ENCODE peak calls at places on chromosomes 16 and 17, in six cellular contexts. V, P, A, R, Z and F are unnamed samples.
A peak's percentile ranks its signal among the peaks of the same experiment; 100 is the strongest.

GRCh38 chr17:4003501-4004421 is 39.5 kb upstream of the ATP2A3 start:
- DNase-seq in V (no peak), P (no peak), A (no peak), R (peak; percentile 23), Z (peak; percentile 49), F (no peak)

GRCh38 chr17:77685881-77686486 is 272.5 kb upstream of the TNRC6C start:
- DNase-seq in V (no peak), P (no peak), A (no peak), R (no peak), Z (no peak), F (no peak)

GRCh38 chr16:53821487-53821886 is 117.5 kb downstream of the FTO start:
- DNase-seq in V (no peak), P (no peak), A (no peak), R (no peak), Z (no peak), F (peak; percentile 42)

GRCh38 chr17:80980397-80981061 is 11.1 kb upstream of the CHMP6 start:
- DNase-seq in V (no peak), P (no peak), A (no peak), R (no peak), Z (no peak), F (peak; percentile 47)

GRCh38 chr17:66537518-66537917 is 235.1 kb downstream of the PRKCA start:
- DNase-seq in V (no peak), P (no peak), A (no peak), R (no peak), Z (no peak), F (no peak)

GRCh38 chr17:44279586-44280344 is 11.8 kb upstream of the SLC4A1 start:
- DNase-seq in V (peak; percentile 19), P (no peak), A (no peak), R (peak; percentile 81), Z (no peak), F (peak; percentile 91)

GRCh38 chr17:28130455-28130854 is 88.0 kb downstream of the NLK start:
- DNase-seq in V (no peak), P (no peak), A (no peak), R (no peak), Z (no peak), F (no peak)

GRCh38 chr16:3065069-3065741 is at the start of gene IL32:
- DNase-seq in V (no peak), P (no peak), A (peak; percentile 71), R (no peak), Z (no peak), F (peak; percentile 94)

GRCh38 chr16:50736448-50736847 is 5.4 kb upstream of the CYLD start:
- DNase-seq in V (no peak), P (no peak), A (no peak), R (no peak), Z (no peak), F (no peak)

GRCh38 chr17:1179112-1179634 is 608 bp downstream of the ABR start:
- DNase-seq in V (no peak), P (no peak), A (no peak), R (no peak), Z (peak; percentile 69), F (no peak)

GRCh38 chr17:8047769-8048110 is 8.9 kb downstream of the ALOX15B start:
- DNase-seq in V (no peak), P (no peak), A (no peak), R (no peak), Z (no peak), F (no peak)

GRCh38 chr16:68539704-68540370 is 746 bp downstream of the ZFP90 start:
- DNase-seq in V (no peak), P (no peak), A (no peak), R (no peak), Z (no peak), F (no peak)

GRCh38 chr17:28372203-28372944 is 880 bp downstream of the SARM1 start:
- DNase-seq in V (no peak), P (no peak), A (no peak), R (no peak), Z (peak; percentile 67), F (peak; percentile 30)

GRCh38 chr17:76405967-76406647 is 21.7 kb downstream of the SPHK1 start:
- DNase-seq in V (no peak), P (no peak), A (no peak), R (peak; percentile 89), Z (peak; percentile 92), F (peak; percentile 35)

GRCh38 chr16:14347706-14348105 is 276.6 kb downstream of the MRTFB start:
- DNase-seq in V (no peak), P (no peak), A (no peak), R (no peak), Z (no peak), F (no peak)

GRCh38 chr17:59634632-59635561 is 15.2 kb downstream of the CLTC start:
- DNase-seq in V (no peak), P (no peak), A (no peak), R (no peak), Z (no peak), F (no peak)

GRCh38 chr17:48944519-48945260 is at the start of gene SNF8:
- DNase-seq in V (peak; percentile 75), P (peak; percentile 80), A (peak; percentile 99), R (peak; percentile 94), Z (peak; percentile 99), F (peak; percentile 88)

GRCh38 chr17:21263351-21263750 is 10.1 kb upstream of the NATD1 start:
- DNase-seq in V (no peak), P (no peak), A (no peak), R (no peak), Z (no peak), F (peak; percentile 67)

GRCh38 chr16:29825145-29826044 is 5.1 kb downstream of the MVP start:
- DNase-seq in V (no peak), P (no peak), A (peak; percentile 78), R (peak; percentile 39), Z (no peak), F (peak; percentile 90)

GRCh38 chr16:73176577-73177013 is 128.7 kb upstream of the ZFHX3 start:
- DNase-seq in V (no peak), P (peak; percentile 48), A (peak; percentile 48), R (no peak), Z (no peak), F (peak; percentile 94)

GRCh38 chr17:83058478-83059167 is 20.8 kb upstream of the METRNL start:
- DNase-seq in V (no peak), P (no peak), A (no peak), R (no peak), Z (peak; percentile 22), F (no peak)

GRCh38 chr17:80361495-80362220 is 53.3 kb upstream of the ENDOV start:
- DNase-seq in V (no peak), P (no peak), A (peak; percentile 40), R (peak; percentile 44), Z (peak; percentile 71), F (no peak)

GRCh38 chr16:57988929-57989328 is 11.5 kb downstream of the ZNF319 start:
- DNase-seq in V (no peak), P (no peak), A (no peak), R (no peak), Z (no peak), F (no peak)

GRCh38 chr16:1385232-1385631 is 29.3 kb downstream of the UNKL start:
- DNase-seq in V (no peak), P (no peak), A (no peak), R (no peak), Z (no peak), F (no peak)

GRCh38 chr17:70577456-70577855 is 408.1 kb downstream of the KCNJ2 start:
- DNase-seq in V (no peak), P (no peak), A (no peak), R (no peak), Z (no peak), F (no peak)
- TF ChIP-seq RAD21 in V (no peak), P (no peak), A (no peak), R (no peak), Z (no peak), F (no peak)

GRCh38 chr16:83742076-83742475 is 65.7 kb upstream of the HSBP1 start:
- DNase-seq in V (no peak), P (no peak), A (no peak), R (no peak), Z (peak; percentile 16), F (no peak)
- TF ChIP-seq RAD21 in V (no peak), P (no peak), A (no peak), R (no peak), Z (no peak), F (no peak)

GRCh38 chr16:4859190-4859899 is 12.1 kb downstream of the UBN1 start:
- DNase-seq in V (no peak), P (no peak), A (no peak), R (no peak), Z (no peak), F (no peak)
- TF ChIP-seq RAD21 in V (no peak), P (no peak), A (no peak), R (no peak), Z (no peak), F (no peak)

GRCh38 chr16:77172964-77173363 is 18.0 kb upstream of the MON1B start:
- DNase-seq in V (no peak), P (no peak), A (no peak), R (no peak), Z (no peak), F (no peak)
- TF ChIP-seq RAD21 in V (no peak), P (no peak), A (no peak), R (no peak), Z (no peak), F (no peak)

DNA sequence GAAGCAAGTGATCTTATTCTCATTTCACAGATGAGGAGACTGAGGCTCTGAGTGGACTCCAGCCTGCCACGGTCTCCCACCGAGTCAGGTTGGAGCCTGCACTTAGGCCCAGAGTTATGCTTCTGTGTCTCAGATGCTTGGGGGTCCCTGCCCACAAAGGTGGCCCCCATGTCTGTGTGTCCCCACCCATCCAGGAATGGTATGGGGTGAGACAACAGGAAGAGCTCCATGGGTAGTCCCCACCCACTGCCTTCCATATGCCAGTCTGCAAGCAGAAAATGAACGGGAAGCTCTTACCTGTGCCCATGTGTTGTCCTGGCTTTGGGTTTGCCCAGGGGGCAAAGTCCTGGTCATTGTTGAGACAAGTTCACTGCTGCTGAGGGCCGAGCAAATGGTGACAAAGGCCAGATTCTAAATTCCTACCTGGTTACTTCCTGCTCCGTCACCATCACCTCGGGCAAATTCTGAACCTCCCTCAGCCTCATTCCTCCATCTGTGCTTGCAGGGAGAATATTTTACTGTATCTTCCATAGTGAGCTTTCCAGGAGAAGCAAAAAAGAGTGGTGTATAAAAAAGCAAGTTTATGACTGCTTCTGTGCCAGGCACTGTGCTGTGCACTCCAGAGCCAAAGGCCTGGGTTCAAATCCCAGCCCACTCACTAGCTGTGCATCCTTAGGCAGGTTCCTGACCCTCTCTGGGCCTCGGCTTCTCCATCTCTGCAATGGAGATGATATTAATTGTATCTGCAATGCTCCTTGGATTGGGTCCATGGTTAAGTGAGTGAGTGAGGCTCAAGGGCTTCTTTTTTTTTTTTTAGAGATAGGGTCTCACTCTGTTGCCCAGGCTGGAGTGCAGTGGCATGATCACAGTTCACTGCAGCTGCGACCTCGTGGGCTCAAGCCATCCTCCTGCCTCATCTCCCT is 9.3 kb downstream of the IL4R start:
- DNase-seq in V (no peak), P (no peak), A (no peak), R (no peak), Z (no peak), F (no peak)
- TF ChIP-seq RAD21 in V (no peak), P (no peak), A (no peak), R (no peak), Z (no peak), F (no peak)

DNA sequence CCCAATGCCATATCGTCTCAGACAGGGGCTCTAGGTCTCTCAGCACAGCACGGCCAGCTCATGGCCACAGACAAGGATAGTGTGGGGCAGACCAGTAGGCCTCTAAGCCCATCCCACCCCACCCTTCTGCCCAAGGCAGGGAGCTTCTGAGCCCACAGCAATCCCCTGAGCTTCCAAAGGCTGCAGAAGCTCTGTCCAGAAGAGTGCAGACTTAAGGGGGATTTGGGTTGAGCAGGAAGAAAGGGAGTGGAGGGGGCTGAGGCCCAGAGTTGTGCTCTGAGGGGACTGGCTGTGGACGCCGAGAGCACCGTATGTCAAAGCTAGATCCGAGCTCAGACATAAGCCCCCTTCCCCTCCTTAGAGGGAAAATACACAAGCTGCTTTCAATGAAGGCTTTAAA is 116.5 kb upstream of the RPL38 start:
- DNase-seq in V (no peak), P (no peak), A (no peak), R (no peak), Z (no peak), F (no peak)
- TF ChIP-seq RAD21 in V (no peak), P (no peak), A (no peak), R (no peak), Z (no peak), F (no peak)